ENCODE peak calls at places on chromosomes 4 and X, in five cellular contexts. One of them, this sample, is unnamed.

GRCh38 chr4:95204267-95204835 is 344.4 kb downstream of the UNC5C start:
- DNase-seq in neural progenitor cell: no peak
- DNase-seq in K562: no peak
- DNase-seq in HFF-Myc: no peak
- DNase-seq in stimulated activated CD8-positive, alpha-beta memory T cell treated with anti-CD3 and anti-CD28 coated beads, Interleukin-4, amount 100 ng/mL, for 4 hours: no peak
- DNase-seq in this sample: peak

GRCh38 chrX:154121961-154122360 is 22.1 kb upstream of the OPN1LW start:
- DNase-seq in neural progenitor cell: no peak
- DNase-seq in K562: no peak
- DNase-seq in HFF-Myc: no peak
- DNase-seq in stimulated activated CD8-positive, alpha-beta memory T cell treated with anti-CD3 and anti-CD28 coated beads, Interleukin-4, amount 100 ng/mL, for 4 hours: no peak
- DNase-seq in this sample: no peak

GRCh38 chrX:103376118-103376978 is at the start of gene BEX3:
- DNase-seq in neural progenitor cell: peak
- DNase-seq in K562: no peak
- DNase-seq in HFF-Myc: no peak
- DNase-seq in stimulated activated CD8-positive, alpha-beta memory T cell treated with anti-CD3 and anti-CD28 coated beads, Interleukin-4, amount 100 ng/mL, for 4 hours: no peak
- DNase-seq in this sample: peak

GRCh38 chr4:156773648-156774357 is 197.8 kb downstream of the PDGFC start:
- DNase-seq in neural progenitor cell: no peak
- DNase-seq in K562: no peak
- DNase-seq in HFF-Myc: no peak
- DNase-seq in stimulated activated CD8-positive, alpha-beta memory T cell treated with anti-CD3 and anti-CD28 coated beads, Interleukin-4, amount 100 ng/mL, for 4 hours: no peak
- DNase-seq in this sample: no peak

GRCh38 chr4:41214158-41215146 is at the start of gene APBB2:
- DNase-seq in neural progenitor cell: peak
- DNase-seq in K562: peak
- DNase-seq in HFF-Myc: peak
- DNase-seq in stimulated activated CD8-positive, alpha-beta memory T cell treated with anti-CD3 and anti-CD28 coated beads, Interleukin-4, amount 100 ng/mL, for 4 hours: no peak
- DNase-seq in this sample: peak

GRCh38 chr4:504076-504475 is 5.1 kb downstream of the PIGG start:
- DNase-seq in neural progenitor cell: no peak
- DNase-seq in K562: no peak
- DNase-seq in HFF-Myc: no peak
- DNase-seq in stimulated activated CD8-positive, alpha-beta memory T cell treated with anti-CD3 and anti-CD28 coated beads, Interleukin-4, amount 100 ng/mL, for 4 hours: no peak
- DNase-seq in this sample: no peak

GRCh38 chr4:160724063-160724462 is 1439.7 kb downstream of the FSTL5 start:
- DNase-seq in neural progenitor cell: no peak
- DNase-seq in K562: no peak
- DNase-seq in HFF-Myc: no peak
- DNase-seq in stimulated activated CD8-positive, alpha-beta memory T cell treated with anti-CD3 and anti-CD28 coated beads, Interleukin-4, amount 100 ng/mL, for 4 hours: no peak
- DNase-seq in this sample: peak

GRCh38 chr4:130077275-130077674 is 981.3 kb downstream of the C4orf33 start:
- DNase-seq in neural progenitor cell: no peak
- DNase-seq in K562: no peak
- DNase-seq in HFF-Myc: no peak
- DNase-seq in stimulated activated CD8-positive, alpha-beta memory T cell treated with anti-CD3 and anti-CD28 coated beads, Interleukin-4, amount 100 ng/mL, for 4 hours: no peak
- DNase-seq in this sample: no peak

GRCh38 chr4:176034498-176034897 is 31.1 kb upstream of the WDR17 start:
- DNase-seq in neural progenitor cell: peak
- DNase-seq in K562: no peak
- DNase-seq in HFF-Myc: peak
- DNase-seq in stimulated activated CD8-positive, alpha-beta memory T cell treated with anti-CD3 and anti-CD28 coated beads, Interleukin-4, amount 100 ng/mL, for 4 hours: no peak
- DNase-seq in this sample: peak

GRCh38 chrX:134603806-134604700 is 54.2 kb downstream of the PLAC1 start:
- DNase-seq in neural progenitor cell: no peak
- DNase-seq in K562: no peak
- DNase-seq in HFF-Myc: peak
- DNase-seq in stimulated activated CD8-positive, alpha-beta memory T cell treated with anti-CD3 and anti-CD28 coated beads, Interleukin-4, amount 100 ng/mL, for 4 hours: no peak
- DNase-seq in this sample: peak

GRCh38 chr4:27272264-27272663 is 411.6 kb downstream of the STIM2 start:
- DNase-seq in neural progenitor cell: peak
- DNase-seq in K562: no peak
- DNase-seq in HFF-Myc: no peak
- DNase-seq in stimulated activated CD8-positive, alpha-beta memory T cell treated with anti-CD3 and anti-CD28 coated beads, Interleukin-4, amount 100 ng/mL, for 4 hours: no peak
- DNase-seq in this sample: no peak

GRCh38 chr4:7660640-7661039 is 225.9 kb upstream of the PSAPL1 start:
- DNase-seq in neural progenitor cell: no peak
- DNase-seq in K562: no peak
- DNase-seq in HFF-Myc: no peak
- DNase-seq in stimulated activated CD8-positive, alpha-beta memory T cell treated with anti-CD3 and anti-CD28 coated beads, Interleukin-4, amount 100 ng/mL, for 4 hours: no peak
- DNase-seq in this sample: peak

GRCh38 chr4:90582087-90582486 is 454.9 kb downstream of the CCSER1 start:
- DNase-seq in neural progenitor cell: no peak
- DNase-seq in K562: no peak
- DNase-seq in HFF-Myc: no peak
- DNase-seq in stimulated activated CD8-positive, alpha-beta memory T cell treated with anti-CD3 and anti-CD28 coated beads, Interleukin-4, amount 100 ng/mL, for 4 hours: no peak
- DNase-seq in this sample: peak

GRCh38 chr4:169407217-169407845 is 136.6 kb upstream of the SH3RF1 start:
- DNase-seq in neural progenitor cell: no peak
- DNase-seq in K562: no peak
- DNase-seq in HFF-Myc: no peak
- DNase-seq in stimulated activated CD8-positive, alpha-beta memory T cell treated with anti-CD3 and anti-CD28 coated beads, Interleukin-4, amount 100 ng/mL, for 4 hours: no peak
- DNase-seq in this sample: no peak

GRCh38 chrX:150211988-150212387 is 151.1 kb upstream of the MAMLD1 start:
- DNase-seq in neural progenitor cell: no peak
- DNase-seq in K562: no peak
- DNase-seq in HFF-Myc: no peak
- DNase-seq in stimulated activated CD8-positive, alpha-beta memory T cell treated with anti-CD3 and anti-CD28 coated beads, Interleukin-4, amount 100 ng/mL, for 4 hours: no peak
- DNase-seq in this sample: no peak

GRCh38 chrX:134101636-134102035 is 116.2 kb upstream of the GPC3 start:
- DNase-seq in neural progenitor cell: no peak
- DNase-seq in K562: no peak
- DNase-seq in HFF-Myc: no peak
- DNase-seq in stimulated activated CD8-positive, alpha-beta memory T cell treated with anti-CD3 and anti-CD28 coated beads, Interleukin-4, amount 100 ng/mL, for 4 hours: no peak
- DNase-seq in this sample: no peak

GRCh38 chrX:7941390-7942042 is 14.3 kb upstream of the PNPLA4 start:
- DNase-seq in neural progenitor cell: peak
- DNase-seq in K562: no peak
- DNase-seq in HFF-Myc: peak
- DNase-seq in stimulated activated CD8-positive, alpha-beta memory T cell treated with anti-CD3 and anti-CD28 coated beads, Interleukin-4, amount 100 ng/mL, for 4 hours: no peak
- DNase-seq in this sample: peak

GRCh38 chr4:173091362-173091761 is 77.2 kb upstream of the GALNT7 start:
- DNase-seq in neural progenitor cell: no peak
- DNase-seq in K562: no peak
- DNase-seq in HFF-Myc: no peak
- DNase-seq in stimulated activated CD8-positive, alpha-beta memory T cell treated with anti-CD3 and anti-CD28 coated beads, Interleukin-4, amount 100 ng/mL, for 4 hours: no peak
- DNase-seq in this sample: no peak

GRCh38 chr4:144831971-144832370 is 186.0 kb downstream of the HHIP start:
- DNase-seq in neural progenitor cell: no peak
- DNase-seq in K562: no peak
- DNase-seq in HFF-Myc: no peak
- DNase-seq in stimulated activated CD8-positive, alpha-beta memory T cell treated with anti-CD3 and anti-CD28 coated beads, Interleukin-4, amount 100 ng/mL, for 4 hours: no peak
- DNase-seq in this sample: no peak

GRCh38 chr4:82691431-82691830 is 107.2 kb downstream of the SCD5 start:
- DNase-seq in neural progenitor cell: no peak
- DNase-seq in K562: no peak
- DNase-seq in HFF-Myc: no peak
- DNase-seq in stimulated activated CD8-positive, alpha-beta memory T cell treated with anti-CD3 and anti-CD28 coated beads, Interleukin-4, amount 100 ng/mL, for 4 hours: no peak
- DNase-seq in this sample: no peak

GRCh38 chr4:94256833-94257232 is 49.2 kb downstream of the SMARCAD1 start:
- DNase-seq in neural progenitor cell: no peak
- DNase-seq in K562: no peak
- DNase-seq in HFF-Myc: no peak
- DNase-seq in stimulated activated CD8-positive, alpha-beta memory T cell treated with anti-CD3 and anti-CD28 coated beads, Interleukin-4, amount 100 ng/mL, for 4 hours: no peak
- DNase-seq in this sample: no peak

GRCh38 chr4:109298279-109299010 is 4.0 kb downstream of the COL25A1 start:
- DNase-seq in neural progenitor cell: peak
- DNase-seq in K562: peak
- DNase-seq in HFF-Myc: no peak
- DNase-seq in stimulated activated CD8-positive, alpha-beta memory T cell treated with anti-CD3 and anti-CD28 coated beads, Interleukin-4, amount 100 ng/mL, for 4 hours: no peak
- DNase-seq in this sample: peak

GRCh38 chr4:154998284-154998683 is 210.2 kb upstream of the NPY2R start:
- DNase-seq in neural progenitor cell: no peak
- DNase-seq in K562: no peak
- DNase-seq in HFF-Myc: no peak
- DNase-seq in stimulated activated CD8-positive, alpha-beta memory T cell treated with anti-CD3 and anti-CD28 coated beads, Interleukin-4, amount 100 ng/mL, for 4 hours: no peak
- DNase-seq in this sample: no peak

GRCh38 chr4:121726642-121727268 is 30.0 kb upstream of the ANXA5 start:
- DNase-seq in neural progenitor cell: peak
- DNase-seq in K562: peak
- DNase-seq in HFF-Myc: peak
- DNase-seq in stimulated activated CD8-positive, alpha-beta memory T cell treated with anti-CD3 and anti-CD28 coated beads, Interleukin-4, amount 100 ng/mL, for 4 hours: no peak
- DNase-seq in this sample: peak

This sample was measured in GM23338.